ENCODE peak calls at places on chromosome 13, in nine cellular contexts. C is heart right ventricle, N is PC-9, K is iris pigment epithelial cell, I is mesenchymal stem cell, Z is tibial artery, W is NCI-H526, F is GM20000, P is Peyer's patch. D is an unnamed sample.
A peak's percentile ranks its signal among the peaks of the same experiment; 100 is the strongest.

GRCh38 chr13:97235549-97236206 is 13.5 kb downstream of the MBNL2 start:
- DNase-seq in P (no peak), N (no peak), K (no peak), I (no peak), F (no peak), W (no peak), Z (no peak), C (peak; percentile 60), D (peak; percentile 65)

GRCh38 chr13:42544246-42544915 is 29.6 kb upstream of the TNFSF11 start:
- DNase-seq in N (no peak), F (no peak), I (peak; percentile 70), Z (no peak), K (peak; percentile 16), P (no peak), W (no peak), C (no peak), D (no peak)

GRCh38 chr13:23985846-23986245 is 88.5 kb upstream of the C1QTNF9B start:
- DNase-seq in F (no peak), W (peak; percentile 72), K (no peak), I (no peak), N (no peak), C (no peak), Z (no peak), P (no peak), D (peak; percentile 49)

GRCh38 chr13:42762251-42762650 is 19.1 kb upstream of the FAM216B start:
- DNase-seq in C (no peak), F (no peak), P (no peak), K (peak; percentile 88), Z (no peak), W (no peak), I (peak; percentile 35), N (no peak), D (no peak)

GRCh38 chr13:106580551-106580950 is 12.6 kb upstream of the ARGLU1 start:
- DNase-seq in N (no peak), F (no peak), C (no peak), P (no peak), Z (no peak), W (no peak), I (no peak), K (no peak), D (no peak)

GRCh38 chr13:104253063-104253680 is 1187.0 kb upstream of the SLC10A2 start:
- DNase-seq in C (no peak), K (peak; percentile 46), N (no peak), Z (no peak), W (no peak), P (no peak), I (peak; percentile 6), F (no peak), D (peak; percentile 29)

GRCh38 chr13:99969934-99970760 is 1.4 kb downstream of the ZIC5 start:
- DNase-seq in W (no peak), P (peak; percentile 48), N (peak; percentile 62), C (no peak), F (no peak), K (no peak), I (no peak), Z (no peak), D (peak; percentile 59)

GRCh38 chr13:110628952-110629701 is 13.8 kb downstream of the NAXD start:
- DNase-seq in N (no peak), I (peak; percentile 56), W (no peak), K (peak; percentile 28), F (no peak), Z (no peak), C (no peak), P (no peak), D (no peak)